ENCODE peak calls at places on chromosomes 6 and 20, in five cellular contexts. I is BE2C, J is skeletal muscle cell, W is tibial artery, Y is neuronal stem cell. Q is an unnamed sample.

GRCh38 chr6:137341721-137342195 is 122.6 kb upstream of the IFNGR1 start:
- DNase-seq in I (peak), Y (no peak), W (no peak), J (no peak), Q (no peak)

GRCh38 chr6:155224618-155225017 is 39.2 kb upstream of the CLDN20 start:
- DNase-seq in W (no peak), I (no peak), J (no peak), Y (no peak), Q (no peak)

GRCh38 chr6:168485804-168486203 is 44.8 kb downstream of the SMOC2 start:
- DNase-seq in J (no peak), I (no peak), Y (no peak), W (no peak), Q (no peak)

GRCh38 chr6:75196051-75196743 is 9.7 kb downstream of the COL12A1 start:
- DNase-seq in J (no peak), I (no peak), Y (no peak), W (no peak), Q (no peak)

GRCh38 chr20:10447028-10447427 is 11.9 kb downstream of the SLX4IP start:
- DNase-seq in J (no peak), I (peak), Y (no peak), W (no peak), Q (no peak)

GRCh38 chr6:156262014-156262413 is 515.2 kb upstream of the ARID1B start:
- DNase-seq in W (no peak), I (peak), J (no peak), Y (no peak), Q (no peak)

GRCh38 chr6:139250296-139251274 is 41.2 kb downstream of the TXLNB start:
- DNase-seq in Y (peak), I (peak), J (no peak), W (peak), Q (no peak)

GRCh38 chr6:157453131-157453530 is 72.1 kb downstream of the ZDHHC14 start:
- DNase-seq in W (no peak), Y (no peak), J (no peak), I (no peak), Q (no peak)

GRCh38 chr6:42511803-42512422 is 51.9 kb upstream of the UBR2 start:
- DNase-seq in I (no peak), Y (no peak), W (no peak), J (no peak), Q (no peak)

GRCh38 chr6:166952567-166953464 is 3.5 kb downstream of the RNASET2 start:
- DNase-seq in Y (no peak), W (no peak), J (no peak), I (no peak), Q (no peak)

GRCh38 chr20:4136078-4136966 is 121.0 kb upstream of the RNF24 start:
- DNase-seq in J (no peak), I (no peak), Y (no peak), W (no peak), Q (no peak)

GRCh38 chr6:159435701-159436100 is 257.3 kb downstream of the SOD2 start:
- DNase-seq in Y (no peak), W (no peak), I (no peak), J (no peak), Q (no peak)

GRCh38 chr20:49821850-49822249 is 9.2 kb downstream of the SLC9A8 start:
- DNase-seq in Y (no peak), W (no peak), J (peak), I (no peak), Q (no peak)

GRCh38 chr6:167225903-167226508 is 65.1 kb upstream of the UNC93A start:
- DNase-seq in W (no peak), I (no peak), Y (no peak), J (no peak), Q (no peak)

GRCh38 chr20:4006640-4007039 is 8.7 kb downstream of the RNF24 start:
- DNase-seq in J (no peak), W (peak), Y (no peak), I (peak), Q (no peak)

GRCh38 chr20:18585134-18585533 is 2.7 kb upstream of the DTD1 start:
- DNase-seq in W (no peak), Y (no peak), I (no peak), J (peak), Q (no peak)

GRCh38 chr6:144673807-144674206 is 388.7 kb downstream of the UTRN start:
- DNase-seq in W (no peak), J (no peak), I (no peak), Y (no peak), Q (no peak)

GRCh38 chr6:140586426-140587061 is 1212.1 kb upstream of the CITED2 start:
- DNase-seq in W (no peak), Y (no peak), I (no peak), J (no peak), Q (no peak)

GRCh38 chr20:20237093-20237959 is 130.6 kb upstream of the INSM1 start:
- DNase-seq in W (peak), Y (no peak), J (no peak), I (peak), Q (no peak)

GRCh38 chr20:35443003-35443402 is 5.0 kb upstream of the GDF5 start:
- DNase-seq in Y (no peak), J (no peak), I (peak), W (no peak), Q (no peak)

GRCh38 chr6:49966334-49966733 is 2.4 kb upstream of the DEFB114 start:
- DNase-seq in J (no peak), I (no peak), W (no peak), Y (no peak), Q (no peak)

GRCh38 chr6:49969588-49969987 is at the start of gene DEFB113:
- DNase-seq in Y (no peak), W (no peak), J (no peak), I (no peak), Q (no peak)

GRCh38 chr6:49964064-49964463 is at the start of gene DEFB114:
- DNase-seq in I (no peak), J (no peak), W (no peak), Y (no peak), Q (no peak)

DNA sequence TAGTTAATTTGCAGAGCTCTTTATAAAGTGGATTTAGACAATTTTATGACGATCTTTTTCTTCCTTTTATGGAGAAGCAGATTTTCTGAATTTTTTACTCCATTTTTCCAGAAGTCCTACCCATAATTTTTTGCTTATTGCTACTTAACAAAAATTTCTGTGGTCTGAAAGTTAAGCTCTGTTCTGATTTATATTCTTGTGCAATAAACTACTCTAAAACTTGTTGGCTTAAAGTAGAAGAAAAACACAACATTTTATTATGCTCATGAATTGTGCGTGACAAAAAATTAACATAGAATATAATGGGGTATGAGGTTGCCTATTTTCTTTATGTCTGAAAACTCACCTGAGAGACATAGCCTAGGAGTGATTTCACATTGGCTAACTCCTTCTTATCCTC is 2.6 kb downstream of the DEFB113 start:
- DNase-seq in J (no peak), Y (no peak), I (no peak), W (no peak), Q (no peak)
- H3K4me3 ChIP-seq in J (no peak), Y (no peak), I (no peak), W (no peak), Q (no peak)

GRCh38 chr6:41371461-41371991 is 36.1 kb downstream of the NCR2 start:
- DNase-seq in W (peak), I (no peak), Y (peak), J (peak), Q (peak)
- H3K4me3 ChIP-seq in W (peak), I (no peak), Y (peak), J (peak), Q (no peak)

DNA sequence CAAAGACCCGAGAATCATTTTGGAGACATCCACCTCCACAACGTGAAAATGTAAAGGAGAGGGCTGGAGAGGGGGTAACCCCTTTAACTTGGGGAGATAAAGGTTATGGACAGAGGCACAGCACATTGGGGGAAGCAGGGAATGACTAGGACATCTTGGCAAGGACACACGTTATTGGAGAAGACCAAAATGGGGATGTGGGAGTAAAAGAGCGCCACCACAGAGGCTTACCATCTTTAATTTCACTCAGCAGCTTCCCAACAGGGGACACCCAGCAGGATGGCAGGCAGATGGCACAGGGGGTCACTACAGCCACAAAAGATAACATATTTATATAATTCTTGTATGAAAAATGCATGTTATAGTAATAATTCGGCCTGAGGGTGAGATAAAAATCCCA is 9.8 kb downstream of the C6orf52 start:
- DNase-seq in Y (no peak), W (no peak), I (no peak), J (no peak), Q (no peak)
- H3K4me3 ChIP-seq in Y (no peak), W (no peak), I (no peak), J (no peak), Q (no peak)

DNA sequence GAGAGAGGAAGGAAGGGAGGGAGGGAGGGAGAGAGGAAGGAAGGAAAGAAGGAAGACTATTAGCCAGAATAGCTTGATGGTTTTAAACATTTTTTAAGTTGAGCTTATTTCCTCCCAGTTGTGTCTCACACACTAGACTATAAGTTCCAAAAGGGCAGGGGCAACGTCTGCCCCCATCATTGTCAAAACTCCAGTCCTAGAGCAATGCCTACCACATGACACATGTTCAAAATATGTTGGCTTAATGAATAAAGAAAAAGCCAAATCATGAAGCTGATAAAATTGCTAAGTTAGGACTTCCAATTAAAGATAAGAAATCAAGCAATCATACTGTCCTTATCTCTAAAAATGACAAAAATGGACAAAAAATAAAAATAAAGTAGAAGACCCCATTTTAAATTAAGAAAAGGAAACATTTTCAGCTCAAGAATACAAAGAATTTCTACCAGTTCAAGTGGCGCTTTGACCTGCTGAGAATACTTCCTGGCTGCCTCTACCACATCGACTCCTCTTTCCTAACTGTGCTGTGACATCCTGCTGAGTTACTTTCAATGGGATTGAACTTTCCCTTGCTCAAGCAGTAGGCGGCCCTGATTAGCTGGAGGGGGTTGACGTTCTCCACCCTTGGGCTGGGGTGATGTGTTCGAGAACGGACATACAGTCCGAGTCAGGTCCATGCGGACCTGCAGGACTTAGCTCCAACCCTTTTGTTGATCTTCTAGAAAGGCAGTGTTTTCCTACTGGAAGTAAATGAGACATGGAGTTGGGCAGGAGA is 283.9 kb upstream of the FOXQ1 start:
- DNase-seq in W (no peak), I (no peak), Y (no peak), J (no peak), Q (no peak)
- H3K4me3 ChIP-seq in W (no peak), I (no peak), Y (no peak), J (no peak), Q (no peak)

GRCh38 chr6:13273931-13274706 is 54.2 kb downstream of the TBC1D7 start:
- DNase-seq in Y (no peak), W (peak), I (no peak), J (no peak), Q (peak)
- H3K4me3 ChIP-seq in Y (no peak), W (no peak), I (no peak), J (no peak), Q (no peak)

GRCh38 chr6:148969679-148970078 is 222.8 kb downstream of the UST start:
- DNase-seq in Y (no peak), I (no peak), J (peak), W (peak), Q (no peak)

GRCh38 chr6:148973809-148974208 is 227.0 kb downstream of the UST start:
- DNase-seq in W (no peak), J (peak), I (no peak), Y (no peak), Q (no peak)

GRCh38 chr6:148971027-148971927 is 224.4 kb downstream of the UST start:
- DNase-seq in W (no peak), Y (no peak), J (peak), I (no peak), Q (no peak)

GRCh38 chr6:148974351-148974750 is 227.5 kb downstream of the UST start:
- DNase-seq in J (no peak), Y (no peak), I (no peak), W (no peak), Q (no peak)

DNA sequence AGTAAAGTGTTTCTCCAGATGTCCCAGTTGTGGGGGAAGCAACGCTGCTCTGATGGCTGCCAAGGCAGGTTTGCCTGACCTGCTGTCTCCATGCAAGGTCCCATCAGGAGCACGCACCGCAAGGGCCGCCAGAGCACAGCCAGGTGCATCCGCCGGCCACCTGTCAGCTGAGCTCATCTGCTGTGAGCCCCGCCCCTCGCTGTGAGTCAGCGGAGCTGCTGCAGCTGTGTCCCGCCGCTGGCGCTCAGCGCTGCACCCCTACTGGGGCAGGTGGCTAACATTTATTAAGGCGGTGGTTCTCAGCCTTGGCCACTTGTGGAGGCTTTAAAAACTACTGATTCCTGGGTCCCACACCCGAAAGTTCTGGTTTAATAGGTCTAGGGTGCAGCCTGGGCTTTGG is 225.7 kb downstream of the UST start:
- DNase-seq in W (no peak), J (no peak), Y (no peak), I (peak), Q (no peak)
- H3K4me3 ChIP-seq in W (no peak), J (no peak), Y (no peak), I (no peak), Q (no peak)

GRCh38 chr20:40686893-40687292 is 2.1 kb downstream of the MAFB start:
- DNase-seq in I (no peak), W (no peak), J (no peak), Y (no peak), Q (no peak)

GRCh38 chr20:40688129-40689099 is 622 bp downstream of the MAFB start:
- DNase-seq in W (no peak), J (no peak), Y (no peak), I (no peak), Q (peak)

GRCh38 chr20:40689100-40689942 is at the start of gene MAFB:
- DNase-seq in W (peak), J (peak), I (peak), Y (peak), Q (peak)

GRCh38 chr20:40686434-40686882 is 2.6 kb downstream of the MAFB start:
- DNase-seq in I (no peak), J (no peak), W (no peak), Y (no peak), Q (no peak)

DNA sequence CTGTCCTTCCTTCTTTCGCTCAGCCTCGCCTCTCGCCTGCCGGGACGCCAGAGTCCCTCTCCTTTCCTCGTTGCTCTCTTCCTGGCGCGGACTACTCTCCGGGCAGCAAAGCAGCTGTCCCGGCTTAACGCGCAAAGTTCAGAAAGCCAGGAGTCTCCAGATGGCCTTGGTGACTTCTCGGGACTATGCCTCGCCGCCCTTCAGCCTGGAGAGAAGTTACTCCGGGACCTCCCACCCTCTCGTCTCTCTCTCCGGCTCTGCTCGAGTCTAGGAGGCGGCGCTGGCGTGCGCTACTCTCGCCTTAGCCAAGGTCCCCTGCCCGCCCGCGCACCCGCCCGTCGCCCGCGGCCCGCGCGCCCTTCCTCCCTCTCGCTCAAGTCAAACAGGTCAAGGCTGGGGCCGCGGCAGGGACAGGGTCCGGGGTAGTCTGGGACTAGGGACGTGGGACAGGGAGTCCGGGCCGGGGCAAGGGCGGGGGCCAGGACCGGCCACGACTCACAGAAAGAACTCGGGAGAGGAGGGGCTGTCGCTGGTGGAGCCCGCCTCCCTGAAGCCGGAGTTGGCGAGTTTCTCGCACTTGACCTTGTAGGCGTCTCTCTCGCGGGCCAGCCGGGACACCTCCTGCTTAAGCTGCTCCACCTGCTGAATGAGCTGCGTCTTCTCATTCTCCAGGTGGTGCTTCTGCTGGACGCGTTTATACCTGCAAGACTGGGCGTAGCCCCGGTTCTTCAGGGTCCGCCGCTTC is 1.5 kb downstream of the MAFB start:
- DNase-seq in Y (peak), J (no peak), W (no peak), I (peak), Q (peak)
- H3K4me3 ChIP-seq in Y (no peak), J (peak), W (peak), I (no peak), Q (peak)

GRCh38 chr20:21240394-21240793 is 62.7 kb upstream of the XRN2 start:
- DNase-seq in W (no peak), J (no peak), I (no peak), Y (no peak), Q (no peak)
- H3K4me3 ChIP-seq in W (no peak), J (no peak), I (no peak), Y (no peak), Q (no peak)

Q was measured in aorta.